ENCODE peak calls at places on chromosomes 11 and 22, in seven cellular contexts. Y, W, S, D, H, B and J are unnamed samples. For H3K4me1, the result is how much of the 10 kb centered on the place peaks cover.

GRCh38 chr22:36197601-36198146 is 3.9 kb downstream of the APOL4 start:
- DNase-seq in Y (no peak), W (peak), S (no peak), D (no peak), H (peak), B (peak), J (no peak)

GRCh38 chr11:116602637-116602942 is 170.2 kb downstream of the BUD13 start:
- DNase-seq in Y (no peak), W (no peak), S (no peak), D (no peak), H (no peak), B (no peak), J (no peak)

GRCh38 chr22:49547751-49548239 is 279.9 kb downstream of the BRD1 start:
- DNase-seq in Y (no peak), W (no peak), S (no peak), D (no peak), H (no peak), B (no peak), J (no peak)

GRCh38 chr11:62543680-62544444 is 2.7 kb downstream of the AHNAK start:
- DNase-seq in Y (no peak), W (no peak), S (peak), D (no peak), H (no peak), B (no peak), J (no peak)

GRCh38 chr11:61699737-61700160 is 19.6 kb downstream of the DAGLA start:
- DNase-seq in Y (peak), W (no peak), S (peak), D (peak), H (no peak), B (peak), J (no peak)

GRCh38 chr22:39658367-39658766 is 87.8 kb downstream of the CACNA1I start:
- DNase-seq in Y (no peak), W (no peak), S (no peak), D (no peak), H (no peak), B (no peak), J (no peak)

GRCh38 chr11:86588566-86589090 is 83.8 kb downstream of the ME3 start:
- DNase-seq in Y (no peak), W (peak), S (no peak), D (no peak), H (no peak), B (peak), J (peak)

GRCh38 chr11:11501546-11502274 is 120.1 kb downstream of the GALNT18 start:
- DNase-seq in Y (no peak), W (no peak), S (no peak), D (no peak), H (no peak), B (no peak), J (no peak)

GRCh38 chr11:57568330-57568766 is 876 bp upstream of the UBE2L6 start:
- DNase-seq in Y (peak), W (peak), S (peak), D (peak), H (no peak), B (peak), J (no peak)

GRCh38 chr11:117318738-117319137 is 2.7 kb upstream of the BACE1 start:
- DNase-seq in Y (no peak), W (no peak), S (no peak), D (no peak), H (no peak), B (no peak), J (no peak)

GRCh38 chr11:2912498-2912897 is 16.7 kb downstream of the PHLDA2 start:
- DNase-seq in Y (peak), W (no peak), S (no peak), D (no peak), H (peak), B (no peak), J (peak)

GRCh38 chr11:75602916-75603315 is 40.9 kb downstream of the SERPINH1 start:
- DNase-seq in Y (no peak), W (no peak), S (no peak), D (no peak), H (no peak), B (no peak), J (peak)

GRCh38 chr11:107856981-107857517 is 1.5 kb downstream of the SLC35F2 start:
- DNase-seq in Y (no peak), W (no peak), S (peak), D (no peak), H (no peak), B (no peak), J (no peak)

GRCh38 chr22:35986085-35986484 is 42.5 kb downstream of the RBFOX2 start:
- DNase-seq in Y (no peak), W (no peak), S (no peak), D (peak), H (no peak), B (no peak), J (no peak)

GRCh38 chr11:93846411-93846810 is 4.0 kb downstream of the VSTM5 start:
- DNase-seq in Y (no peak), W (no peak), S (no peak), D (no peak), H (no peak), B (no peak), J (no peak)

GRCh38 chr11:107752508-107752907 is 40.7 kb upstream of the SLN start:
- DNase-seq in Y (no peak), W (no peak), S (no peak), D (no peak), H (no peak), B (no peak), J (no peak)

GRCh38 chr22:31952459-31952858 is 8.1 kb downstream of the YWHAH start:
- DNase-seq in Y (peak), W (no peak), S (no peak), D (peak), H (no peak), B (no peak), J (peak)

GRCh38 chr11:37704791-37705190 is 1106.8 kb upstream of the RAG2 start:
- DNase-seq in Y (no peak), W (no peak), S (no peak), D (no peak), H (no peak), B (no peak), J (no peak)

GRCh38 chr11:99932684-99933083 is 754.4 kb upstream of the ARHGAP42 start:
- DNase-seq in Y (no peak), W (no peak), S (no peak), D (no peak), H (no peak), B (no peak), J (no peak)

GRCh38 chr11:112320668-112321067 is 60.0 kb upstream of the PLET1 start:
- DNase-seq in Y (peak), W (no peak), S (peak), D (peak), H (peak), B (peak), J (peak)

GRCh38 chr11:44958165-44958564 is 7.5 kb upstream of the TP53I11 start:
- DNase-seq in Y (no peak), W (no peak), S (no peak), D (no peak), H (no peak), B (no peak), J (no peak)

GRCh38 chr11:132312616-132313210 is 942.3 kb downstream of the NTM start:
- DNase-seq in Y (no peak), W (peak), S (no peak), D (no peak), H (peak), B (no peak), J (no peak)

GRCh38 chr22:30557243-30557642 is 10.7 kb upstream of the SEC14L6 start:
- DNase-seq in Y (no peak), W (peak), S (no peak), D (no peak), H (no peak), B (no peak), J (no peak)

GRCh38 chr22:48741540-48741939 is 1086.1 kb downstream of the BRD1 start:
- DNase-seq in Y (no peak), W (no peak), S (no peak), D (no peak), H (no peak), B (no peak), J (peak)

GRCh38 chr11:46745995-46746394 is 27.0 kb downstream of the F2 start:
- DNase-seq in Y (no peak), W (no peak), S (no peak), D (no peak), H (no peak), B (no peak), J (no peak)

GRCh38 chr22:46512683-46513082 is 24.7 kb downstream of the CELSR1 start:
- DNase-seq in Y (no peak), W (no peak), S (no peak), D (no peak), H (no peak), B (no peak), J (peak)
- H3K4me3 ChIP-seq in Y (no peak), W (no peak), S (no peak), D (no peak), H (no peak), B (no peak), J (no peak)

DNA sequence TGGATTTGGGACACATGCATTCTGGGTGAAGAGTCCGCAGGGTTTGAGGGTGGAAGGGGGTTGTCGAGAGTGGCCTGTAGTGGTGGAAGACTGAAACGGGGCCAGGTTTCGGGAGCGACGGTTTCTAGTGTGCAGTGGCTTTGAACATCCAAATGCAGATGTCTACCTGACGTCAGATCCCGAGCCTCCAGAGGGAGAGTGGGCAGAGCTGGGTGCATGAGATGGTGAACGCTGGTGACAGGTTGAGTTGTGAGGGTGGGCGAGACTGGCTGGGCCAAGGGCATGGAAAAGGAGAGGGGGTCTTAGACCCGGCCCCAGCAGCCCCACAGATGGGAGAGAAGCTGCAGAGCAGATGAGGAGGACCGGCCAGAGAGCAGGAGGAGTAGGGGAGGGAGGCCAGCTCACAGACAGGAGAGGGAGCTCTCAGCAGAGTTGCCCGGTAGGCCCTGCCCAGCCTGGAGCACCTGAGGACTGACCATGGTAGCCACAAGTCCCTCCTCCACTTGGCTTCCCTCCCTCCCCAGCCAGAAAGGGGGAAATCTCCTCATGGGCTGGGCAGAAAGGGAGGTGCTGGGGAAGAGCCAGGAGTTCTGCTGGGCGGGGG is 14.2 kb downstream of the KCNJ4 start:
- DNase-seq in Y (no peak), W (no peak), S (no peak), D (no peak), H (no peak), B (no peak), J (no peak)
- H3K4me1 ChIP-seq in Y (under half), W (under half), S (under half), D (under half), H (under half), B (under half), J (under half)

GRCh38 chr11:102163368-102163767 is 53.1 kb downstream of the YAP1 start:
- DNase-seq in Y (no peak), W (no peak), S (no peak), D (no peak), H (no peak), B (no peak), J (no peak)

GRCh38 chr11:102168483-102168882 is 58.2 kb downstream of the YAP1 start:
- DNase-seq in Y (no peak), W (peak), S (no peak), D (no peak), H (no peak), B (no peak), J (no peak)

GRCh38 chr11:102171101-102171500 is 60.9 kb downstream of the YAP1 start:
- DNase-seq in Y (no peak), W (no peak), S (no peak), D (no peak), H (no peak), B (no peak), J (no peak)

GRCh38 chr11:102166175-102166574 is 55.9 kb downstream of the YAP1 start:
- DNase-seq in Y (no peak), W (no peak), S (no peak), D (no peak), H (no peak), B (no peak), J (no peak)
- H3K4me3 ChIP-seq in Y (no peak), W (no peak), S (no peak), D (no peak), H (no peak), B (no peak), J (no peak)

GRCh38 chr11:76792505-76793264 is 9.5 kb downstream of the TSKU start:
- DNase-seq in Y (no peak), W (no peak), S (no peak), D (no peak), H (no peak), B (no peak), J (no peak)
- H3K4me1 ChIP-seq in Y (under half), W (under half), S (under half), D (under half), H (under half), B (under half), J (under half)

GRCh38 chr22:46086577-46087335 is 63.6 kb upstream of the PPARA start:
- DNase-seq in Y (no peak), W (no peak), S (peak), D (peak), H (no peak), B (no peak), J (peak)
- H3K4me3 ChIP-seq in Y (no peak), W (no peak), S (no peak), D (no peak), H (peak), B (no peak), J (peak)

DNA sequence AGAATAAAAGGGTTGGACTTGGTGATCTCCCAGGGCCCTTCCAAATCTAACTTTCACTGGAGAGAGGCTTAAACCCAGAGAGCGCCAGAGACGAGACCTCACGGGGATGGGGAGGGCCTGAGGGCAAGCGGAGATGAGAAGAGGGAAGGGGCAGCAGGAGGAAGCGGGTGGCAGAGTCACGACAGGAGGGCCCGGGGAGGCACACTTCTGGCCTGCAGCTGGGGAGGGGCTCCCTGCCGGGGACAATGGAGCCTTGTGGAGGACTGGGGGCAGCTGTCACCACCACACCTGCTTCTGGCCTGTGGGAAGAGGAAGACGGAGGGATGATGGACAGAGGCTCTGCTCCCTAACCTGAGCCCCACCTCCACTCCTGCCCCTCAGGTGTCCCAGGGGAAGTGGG is 40.2 kb downstream of the PDE2A start:
- DNase-seq in Y (no peak), W (no peak), S (no peak), D (no peak), H (no peak), B (no peak), J (no peak)
- H3K4me1 ChIP-seq in Y (under half), W (under half), S (half or more), D (half or more), H (under half), B (half or more), J (under half)